ENCODE peak calls at places on chromosomes 13 and 19, in eight cellular contexts. C is iPS DF 6.9; F is NB4; L is right cardiac atrium; X is adrenal gland; I is MM.1S; G is neuronal stem cell; B is CD8-positive, alpha-beta T cell. U is an unnamed sample.

GRCh38 chr13:29969286-29969685 is 118.9 kb upstream of the UBL3 start:
- DNase-seq in B (no peak), X (no peak), I (no peak), F (no peak), L (no peak), C (no peak), G (no peak), U (no peak)

GRCh38 chr13:99896712-99897440 is 74.7 kb downstream of the ZIC5 start:
- DNase-seq in L (no peak), B (no peak), G (no peak), X (no peak), F (no peak), C (no peak), I (no peak), U (no peak)

GRCh38 chr13:81148822-81149221 is 807.9 kb upstream of the SPRY2 start:
- DNase-seq in C (no peak), X (no peak), I (no peak), L (no peak), B (no peak), F (no peak), G (no peak), U (no peak)

GRCh38 chr19:42280761-42281174 is 11.7 kb downstream of the CIC start:
- DNase-seq in C (no peak), G (no peak), B (peak; percentile 28), F (peak; percentile 76), I (no peak), X (peak; percentile 57), L (peak; percentile 84), U (peak; percentile 90)

GRCh38 chr19:38309615-38310278 is 5.7 kb downstream of the C19orf33 start:
- DNase-seq in B (no peak), F (no peak), C (no peak), L (no peak), X (no peak), I (no peak), G (no peak), U (no peak)

GRCh38 chr13:84137292-84137691 is 255.0 kb upstream of the SLITRK1 start:
- DNase-seq in B (peak; percentile 41), G (no peak), I (peak; percentile 96), C (no peak), F (peak; percentile 62), X (no peak), L (no peak), U (no peak)

GRCh38 chr19:5166262-5166661 is 174.3 kb downstream of the PTPRS start:
- DNase-seq in C (no peak), F (no peak), I (no peak), G (no peak), L (no peak), X (no peak), B (no peak), U (no peak)

GRCh38 chr13:44605275-44605674 is 29.1 kb upstream of the TSC22D1 start:
- DNase-seq in I (no peak), G (no peak), C (no peak), X (no peak), F (no peak), B (no peak), L (peak; percentile 52), U (no peak)

GRCh38 chr19:21328402-21328801 is 808 bp downstream of the ZNF708 start:
- DNase-seq in F (peak; percentile 41), C (no peak), L (no peak), B (no peak), G (peak; percentile 18), X (no peak), I (no peak), U (no peak)

GRCh38 chr13:43074824-43075510 is 51.6 kb downstream of the DNAJC15 start:
- DNase-seq in C (no peak), F (no peak), B (no peak), G (no peak), X (no peak), L (no peak), I (peak; percentile 52), U (no peak)

GRCh38 chr13:45859682-45860081 is 8.1 kb upstream of the SIAH3 start:
- DNase-seq in X (no peak), B (no peak), F (no peak), I (no peak), C (no peak), G (peak; percentile 48), L (no peak), U (no peak)

GRCh38 chr19:33203529-33203928 is 9.4 kb downstream of the LRP3 start:
- DNase-seq in I (no peak), X (no peak), G (no peak), L (no peak), F (no peak), C (no peak), B (no peak), U (peak; percentile 44)

GRCh38 chr19:17107546-17108452 is 32.2 kb downstream of the MYO9B start:
- DNase-seq in I (no peak), L (peak; percentile 88), X (peak; percentile 95), G (no peak), B (no peak), C (no peak), F (peak; percentile 95), U (peak; percentile 94)

GRCh38 chr13:51821666-51822065 is 17.7 kb upstream of the DHRS12 start:
- DNase-seq in I (no peak), F (peak; percentile 72), X (no peak), C (no peak), B (no peak), G (no peak), L (no peak), U (no peak)

GRCh38 chr19:6402834-6403608 is 10.1 kb upstream of the GTF2F1 start:
- DNase-seq in L (peak; percentile 81), B (no peak), G (no peak), X (no peak), C (no peak), I (no peak), F (no peak), U (no peak)

GRCh38 chr13:109647046-109647445 is 139.3 kb downstream of the IRS2 start:
- DNase-seq in I (no peak), C (no peak), L (no peak), G (no peak), F (peak; percentile 82), B (no peak), X (no peak), U (no peak)

GRCh38 chr13:38226496-38226895 is 123.2 kb upstream of the UFM1 start:
- DNase-seq in B (no peak), I (no peak), C (no peak), L (no peak), F (no peak), X (no peak), G (no peak), U (no peak)

GRCh38 chr19:36436531-36436930 is 18.1 kb upstream of the ZFP82 start:
- DNase-seq in L (no peak), G (no peak), B (no peak), I (no peak), X (peak; percentile 19), F (peak; percentile 4), C (no peak), U (no peak)

GRCh38 chr19:12804051-12804450 is 2.2 kb downstream of the THSD8 start:
- DNase-seq in B (no peak), F (no peak), C (no peak), L (no peak), I (no peak), X (no peak), G (no peak), U (no peak)

GRCh38 chr19:51439021-51439465 is 19.2 kb downstream of the SIGLEC8 start:
- DNase-seq in G (no peak), F (peak; percentile 67), L (no peak), X (no peak), C (no peak), B (peak; percentile 35), I (no peak), U (peak; percentile 41)

GRCh38 chr13:90232291-90232690 is 1115.2 kb upstream of the MIR17HG start:
- DNase-seq in I (no peak), X (no peak), C (no peak), F (no peak), G (no peak), L (no peak), B (no peak), U (no peak)

GRCh38 chr13:100149389-100149788 is 60.5 kb downstream of the PCCA start:
- DNase-seq in G (no peak), X (no peak), L (no peak), F (no peak), B (no peak), C (no peak), I (no peak), U (no peak)

GRCh38 chr19:19528721-19529490 is at the start of gene YJEFN3:
- DNase-seq in L (peak; percentile 80), B (no peak), F (no peak), X (peak; percentile 34), G (no peak), I (no peak), C (no peak), U (no peak)

GRCh38 chr13:51689597-51689996 is 105.3 kb downstream of the WDFY2 start:
- DNase-seq in I (no peak), L (no peak), G (no peak), B (no peak), C (no peak), X (no peak), F (no peak), U (no peak)

GRCh38 chr13:76936736-76937135 is 11.6 kb upstream of the ACOD1 start:
- DNase-seq in G (no peak), F (no peak), X (no peak), B (no peak), I (no peak), L (no peak), C (no peak), U (no peak)

GRCh38 chr19:29831686-29832085 is 19.9 kb downstream of the CCNE1 start:
- DNase-seq in F (no peak), I (no peak), C (no peak), L (no peak), X (no peak), B (no peak), G (no peak), U (no peak)
- H3K4me3 ChIP-seq in F (no peak overlapping the region), I (no peak overlapping the region), C (no peak overlapping the region), L (no peak overlapping the region), X (no peak overlapping the region), B (peak overlapping the region; percentile 8), G (no peak overlapping the region), U (no peak overlapping the region)

GRCh38 chr19:18389095-18389735 is 3.3 kb downstream of the GDF15 start:
- DNase-seq in C (no peak), F (no peak), B (no peak), G (no peak), I (no peak), X (no peak), L (no peak), U (no peak)
- H3K4me3 ChIP-seq in C (no peak overlapping the region), F (no peak overlapping the region), B (no peak overlapping the region), G (no peak overlapping the region), I (no peak overlapping the region), X (no peak overlapping the region), L (no peak overlapping the region), U (peak overlapping the region; percentile 83)

GRCh38 chr19:47132522-47132852 is 1.9 kb downstream of the SAE1 start:
- DNase-seq in G (no peak), C (no peak), L (no peak), B (no peak), I (no peak), F (no peak), X (no peak), U (no peak)
- H3K4me3 ChIP-seq in G (peak overlapping the region; percentile 73), C (peak overlapping the region; percentile 8), L (no peak overlapping the region), B (no peak overlapping the region), I (peak overlapping the region; percentile 95), F (peak overlapping the region; percentile 92), X (no peak overlapping the region), U (no peak overlapping the region)

DNA sequence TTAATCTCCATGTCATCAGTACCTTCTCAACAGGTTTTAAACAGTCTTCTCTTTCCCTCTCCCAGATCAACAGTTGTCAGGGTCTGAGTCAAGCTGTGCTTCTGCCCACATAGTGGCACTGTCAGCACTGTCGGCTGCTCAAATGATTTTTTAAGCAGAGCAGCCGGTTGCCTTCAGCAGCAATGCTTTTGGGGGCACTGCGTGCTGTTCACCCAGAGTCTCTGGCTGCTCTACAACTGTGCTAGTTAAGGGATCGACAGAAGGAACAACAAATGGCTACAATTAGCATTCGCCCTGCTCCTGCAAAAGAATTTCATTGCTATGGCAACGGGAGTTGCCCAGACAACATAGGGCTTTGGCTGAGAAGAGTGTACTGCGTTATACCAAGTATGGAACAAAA is 412.9 kb downstream of the DIAPH3 start:
- DNase-seq in I (no peak), X (no peak), G (peak; percentile 83), C (peak; percentile 77), F (no peak), B (no peak), L (peak; percentile 12), U (no peak)
- H3K4me3 ChIP-seq in I (no peak overlapping the region), X (no peak overlapping the region), G (peak overlapping the region; percentile 30), C (no peak overlapping the region), F (no peak overlapping the region), B (no peak overlapping the region), L (peak overlapping the region; percentile 9), U (peak overlapping the region; percentile 21)

U was measured in kidney.